ENCODE peak calls at places on chromosomes 4 and X, in four cellular contexts. A, K, E and M are unnamed samples.

GRCh38 chrX:67384403-67384802 is 159.4 kb upstream of the AR start:
- DNase-seq in A (no peak), K (peak), E (no peak), M (no peak)

GRCh38 chrX:87900320-87900908 is 382.8 kb downstream of the KLHL4 start:
- DNase-seq in A (peak), K (no peak), E (peak), M (peak)

GRCh38 chr4:148164529-148164928 is 277.7 kb downstream of the NR3C2 start:
- DNase-seq in A (no peak), K (no peak), E (no peak), M (no peak)

GRCh38 chrX:144040793-144041192 is 156.9 kb downstream of the UBE2NL start:
- DNase-seq in A (no peak), K (no peak), E (no peak), M (no peak)

GRCh38 chrX:155544886-155545285 is 67.9 kb downstream of the TMLHE start:
- DNase-seq in A (no peak), K (no peak), E (no peak), M (no peak)

GRCh38 chrX:130079824-130080406 is 30.4 kb downstream of the ELF4 start:
- DNase-seq in A (peak), K (peak), E (peak), M (no peak)

GRCh38 chr4:33073811-33074210 is 2353.6 kb downstream of the PCDH7 start:
- DNase-seq in A (no peak), K (peak), E (no peak), M (no peak)

GRCh38 chr4:166808380-166808779 is 425.9 kb downstream of the SPOCK3 start:
- DNase-seq in A (no peak), K (no peak), E (no peak), M (no peak)

GRCh38 chr4:142558851-142559250 is 287.2 kb downstream of the INPP4B start:
- DNase-seq in A (no peak), K (peak), E (no peak), M (no peak)

GRCh38 chrX:149939271-149940014 is 1.2 kb upstream of the EOLA2 start:
- DNase-seq in A (peak), K (peak), E (peak), M (no peak)

GRCh38 chrX:74232859-74233258 is 71.1 kb upstream of the ZCCHC13 start:
- DNase-seq in A (no peak), K (no peak), E (peak), M (no peak)

GRCh38 chr4:37970702-37971101 is 10.5 kb downstream of the PTTG2 start:
- DNase-seq in A (peak), K (no peak), E (peak), M (no peak)

GRCh38 chrX:2576793-2577192 is 76.0 kb upstream of the DHRSX start:
- DNase-seq in A (no peak), K (no peak), E (peak), M (no peak)

GRCh38 chr4:86845593-86845992 is 3.6 kb downstream of the SLC10A6 start:
- DNase-seq in A (no peak), K (no peak), E (peak), M (no peak)

GRCh38 chr4:53147179-53147578 is 218.7 kb downstream of the SCFD2 start:
- DNase-seq in A (no peak), K (no peak), E (no peak), M (no peak)

GRCh38 chr4:147778942-147779341 is 47.1 kb downstream of the ARHGAP10 start:
- DNase-seq in A (peak), K (no peak), E (no peak), M (peak)

GRCh38 chr4:101651778-101652177 is 138.8 kb upstream of the BANK1 start:
- DNase-seq in A (no peak), K (no peak), E (peak), M (no peak)

GRCh38 chrX:86322913-86323312 is 174.7 kb downstream of the DACH2 start:
- DNase-seq in A (no peak), K (no peak), E (no peak), M (no peak)

GRCh38 chrX:72125331-72126047 is 6.2 kb downstream of the RTL5 start:
- DNase-seq in A (no peak), K (no peak), E (no peak), M (no peak)

GRCh38 chrX:68833448-68833805 is 4.6 kb downstream of the EFNB1 start:
- DNase-seq in A (no peak), K (no peak), E (peak), M (no peak)

GRCh38 chr4:2359591-2360390 is 58.7 kb downstream of the ZFYVE28 start:
- DNase-seq in A (no peak), K (no peak), E (no peak), M (no peak)

GRCh38 chr4:53696956-53697685 is 105.8 kb upstream of the LNX1 start:
- DNase-seq in A (no peak), K (no peak), E (no peak), M (no peak)

GRCh38 chr4:86536166-86536565 is 57.9 kb upstream of the PTPN13 start:
- DNase-seq in A (no peak), K (no peak), E (no peak), M (no peak)

GRCh38 chr4:21901831-21902230 is 46.7 kb downstream of the KCNIP4 start:
- DNase-seq in A (no peak), K (no peak), E (peak), M (no peak)

GRCh38 chr4:110622841-110623709 is at the start of gene PITX2:
- DNase-seq in A (no peak), K (peak), E (peak), M (no peak)

GRCh38 chr4:79882806-79883205 is 190.2 kb downstream of the ANTXR2 start:
- DNase-seq in A (no peak), K (no peak), E (no peak), M (no peak)

GRCh38 chrX:15493118-15494082 is at the start of gene PIR:
- DNase-seq in A (peak), K (peak), E (peak), M (peak)

DNA sequence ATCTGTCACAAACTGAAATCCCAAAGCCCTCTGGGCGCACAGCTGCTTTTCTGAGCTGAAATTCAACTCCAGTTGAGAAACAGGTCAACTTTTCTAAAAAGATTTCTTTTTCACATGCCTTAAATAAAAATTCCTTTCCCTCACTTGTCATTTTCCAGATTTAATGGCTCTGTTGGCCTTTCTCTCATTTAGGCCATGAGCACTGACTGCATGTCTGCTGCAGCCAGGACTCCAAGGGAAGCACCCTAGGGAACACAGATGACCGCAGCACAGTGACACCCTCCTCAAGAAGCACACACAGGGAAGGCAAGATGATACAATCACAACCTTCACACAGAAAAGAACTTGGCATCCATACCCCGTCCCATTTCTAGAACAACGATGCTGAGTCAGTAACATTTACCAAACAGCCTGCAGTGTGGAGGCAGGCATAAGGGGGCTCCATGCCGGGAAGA is 34.2 kb downstream of the AFAP1 start:
- DNase-seq in A (no peak), K (no peak), E (no peak), M (no peak)
- H3K4me3 ChIP-seq in A (no peak), K (no peak), E (no peak), M (no peak)

GRCh38 chr4:131091896-131092295 is 1995.9 kb downstream of the C4orf33 start:
- DNase-seq in A (peak), K (peak), E (peak), M (no peak)
- TF ChIP-seq CTCF in A (peak), K (peak), E (peak), M (no peak)

DNA sequence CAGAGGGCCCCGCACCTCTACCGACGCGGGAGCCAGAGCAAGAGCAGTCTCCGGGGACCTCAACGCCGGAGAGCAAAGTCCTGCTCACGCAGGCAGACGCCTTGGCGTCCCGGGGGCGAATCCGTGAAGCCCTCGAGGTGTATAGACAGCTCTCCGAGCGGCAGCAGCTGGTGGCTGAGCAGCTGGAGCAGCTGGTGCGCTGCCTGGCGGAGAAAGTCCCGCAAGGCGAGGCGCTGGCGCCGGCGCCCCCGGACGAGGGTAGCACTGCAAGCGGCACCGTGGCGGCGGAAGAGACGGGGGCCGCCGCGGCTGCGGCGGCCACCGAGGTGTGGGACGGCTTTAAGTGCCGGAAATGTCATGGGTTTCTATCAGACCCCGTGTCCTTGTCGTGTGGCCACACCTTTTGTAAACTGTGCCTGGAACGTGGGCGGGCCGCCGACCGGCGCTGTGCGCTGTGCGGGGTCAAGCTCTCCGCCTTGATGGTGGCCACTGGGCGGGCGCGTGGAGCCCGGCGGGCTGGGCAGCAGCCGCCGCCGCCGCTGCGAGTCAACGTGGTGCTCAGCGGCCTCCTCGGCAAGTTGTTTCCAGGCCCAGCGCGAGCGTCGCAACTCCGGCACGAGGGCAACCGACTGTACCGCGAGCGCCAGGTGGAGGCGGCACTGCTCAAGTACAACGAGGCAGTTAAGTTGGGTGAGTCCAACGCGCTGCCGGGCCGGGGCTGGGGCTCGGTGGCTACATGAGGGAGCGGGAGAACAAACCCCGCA is 672 bp downstream of the LONRF3 start:
- DNase-seq in A (peak), K (peak), E (no peak), M (no peak)
- H3K4me3 ChIP-seq in A (peak), K (peak), E (peak), M (no peak)

GRCh38 chr4:26201119-26201518 is 119.7 kb upstream of the RBPJ start:
- DNase-seq in A (no peak), K (no peak), E (no peak), M (no peak)
- TF ChIP-seq CTCF in A (no peak), K (no peak), E (no peak), M (no peak)